ENCODE peak calls at places on chromosomes 2 and 18, in four cellular contexts. K, L, G and S are unnamed samples.

GRCh38 chr2:157326683-157327082 is 1.1 kb upstream of the ERMN start:
- DNase-seq in L (no peak), G (no peak), K (no peak), S (peak)

GRCh38 chr2:195683174-195683573 is 26.1 kb downstream of the SLC39A10 start:
- DNase-seq in G (no peak), L (no peak), K (no peak), S (no peak)

GRCh38 chr2:3780477-3781402 is 77.4 kb downstream of the DCDC2C start:
- DNase-seq in G (peak), L (peak), K (no peak), S (peak)

GRCh38 chr2:190119257-190119656 is 56.7 kb upstream of the MSTN start:
- DNase-seq in G (no peak), K (no peak), L (peak), S (no peak)

GRCh38 chr2:43220229-43220981 is 6.0 kb downstream of the ZFP36L2 start:
- DNase-seq in G (no peak), K (no peak), L (no peak), S (no peak)

GRCh38 chr18:70422061-70422965 is 133.5 kb downstream of the SOCS6 start:
- DNase-seq in L (peak), G (peak), K (no peak), S (peak)

GRCh38 chr18:13811993-13812392 is 12.0 kb upstream of the MC5R start:
- DNase-seq in L (no peak), K (no peak), G (no peak), S (no peak)

GRCh38 chr2:15364561-15364960 is 196.6 kb downstream of the NBAS start:
- DNase-seq in G (no peak), L (no peak), K (no peak), S (no peak)

GRCh38 chr2:218024336-218024735 is 21.5 kb upstream of the TNS1 start:
- DNase-seq in K (no peak), G (no peak), L (peak), S (no peak)

GRCh38 chr2:120867290-120868231 is 131.9 kb downstream of the GLI2 start:
- DNase-seq in K (no peak), G (peak), L (peak), S (no peak)

GRCh38 chr2:72953976-72954375 is 36.7 kb downstream of the EMX1 start:
- DNase-seq in G (no peak), K (no peak), L (no peak), S (no peak)

GRCh38 chr2:59746291-59746690 is 807.2 kb downstream of the BCL11A start:
- DNase-seq in G (no peak), L (no peak), K (no peak), S (no peak)

GRCh38 chr2:217986256-217986961 is 16.4 kb downstream of the TNS1 start:
- DNase-seq in K (no peak), L (no peak), G (no peak), S (no peak)

GRCh38 chr18:48192542-48192941 is 216.6 kb downstream of the ZBTB7C start:
- DNase-seq in L (no peak), K (no peak), G (no peak), S (no peak)

GRCh38 chr18:59096098-59096779 is 43.4 kb upstream of the SEC11C start:
- DNase-seq in L (no peak), G (no peak), K (no peak), S (peak)

GRCh38 chr2:240635116-240635997 is 10.1 kb downstream of the GPR35 start:
- DNase-seq in G (no peak), L (no peak), K (no peak), S (no peak)

GRCh38 chr18:58148954-58149471 is 105.0 kb downstream of the NEDD4L start:
- DNase-seq in L (no peak), G (no peak), K (no peak), S (no peak)

GRCh38 chr2:48756289-48756688 is 765 bp upstream of the LHCGR start:
- DNase-seq in G (no peak), K (no peak), L (no peak), S (no peak)

GRCh38 chr2:47888581-47889280 is 17.6 kb downstream of the FBXO11 start:
- DNase-seq in L (no peak), G (no peak), K (no peak), S (no peak)

GRCh38 chr2:64859208-64860161 is 129.7 kb upstream of the SLC1A4 start:
- DNase-seq in G (peak), L (peak), K (peak), S (peak)

GRCh38 chr2:112660138-112660537 is 14.4 kb downstream of the SLC20A1 start:
- DNase-seq in K (no peak), L (no peak), G (no peak), S (no peak)

GRCh38 chr2:157193461-157193860 is 64.0 kb upstream of the GALNT5 start:
- DNase-seq in L (no peak), G (no peak), K (no peak), S (no peak)

GRCh38 chr2:48287971-48288370 is 242.0 kb upstream of the STON1 start:
- DNase-seq in K (no peak), L (no peak), G (no peak), S (no peak)

GRCh38 chr18:2410688-2411087 is 160.6 kb downstream of the METTL4 start:
- DNase-seq in G (no peak), L (no peak), K (no peak), S (no peak)

GRCh38 chr2:111634995-111635538 is 248.9 kb downstream of the ANAPC1 start:
- DNase-seq in G (no peak), L (no peak), K (peak), S (no peak)

GRCh38 chr2:233448220-233448559 is 93.9 kb downstream of the DGKD start:
- DNase-seq in L (no peak), G (peak), K (no peak), S (no peak)

GRCh38 chr2:102052367-102052764 is 60.6 kb downstream of the IL1R2 start:
- DNase-seq in L (no peak), K (no peak), G (no peak), S (no peak)

GRCh38 chr2:191486584-191487320 is 191.2 kb upstream of the NABP1 start:
- DNase-seq in K (peak), G (no peak), L (peak), S (no peak)

GRCh38 chr2:46363535-46364170 is 66.4 kb downstream of the EPAS1 start:
- DNase-seq in L (no peak), K (peak), G (no peak), S (no peak)

GRCh38 chr2:180291552-180292421 is 284.7 kb upstream of the CWC22 start:
- DNase-seq in L (no peak), K (no peak), G (peak), S (no peak)

GRCh38 chr2:137508739-137509384 is 455.4 kb upstream of the HNMT start:
- DNase-seq in L (no peak), K (no peak), G (no peak), S (no peak)

GRCh38 chr2:126730655-126731054 is 74.7 kb downstream of the GYPC start:
- DNase-seq in G (no peak), K (no peak), L (no peak), S (no peak)

GRCh38 chr2:12107849-12108420 is 361.5 kb downstream of the LPIN1 start:
- DNase-seq in G (no peak), L (peak), K (no peak), S (no peak)

GRCh38 chr2:215579809-215580208 is 143.9 kb upstream of the FN1 start:
- DNase-seq in K (peak), G (peak), L (no peak), S (no peak)

GRCh38 chr2:216775043-216775453 is 79.7 kb upstream of the IGFBP5 start:
- DNase-seq in G (no peak), L (peak), K (peak), S (no peak)